ENCODE peak calls at places on chromosomes 16 and 17, in ten cellular contexts. One of them, this sample, is unnamed.
A peak's percentile ranks its signal among the peaks of the same experiment; 100 is the strongest.

GRCh38 chr16:85894266-85894665 is 4.7 kb upstream of the IRF8 start:
- DNase-seq in neural progenitor cell: no peak
- DNase-seq in body of pancreas: peak; percentile 63
- DNase-seq in fibroblast of lung: no peak
- DNase-seq in thoracic aorta: no peak
- DNase-seq in heart left ventricle: no peak
- DNase-seq in lower leg skin: peak; percentile 62
- DNase-seq in lower lobe of right lung: no peak
- DNase-seq in fibroblast of pulmonary artery: no peak
- DNase-seq in left ventricle myocardium inferior: no peak
- DNase-seq in this sample: no peak

GRCh38 chr16:4319454-4319853 is 3.6 kb downstream of the GLIS2 start:
- DNase-seq in neural progenitor cell: no peak
- DNase-seq in body of pancreas: no peak
- DNase-seq in fibroblast of lung: no peak
- DNase-seq in thoracic aorta: no peak
- DNase-seq in heart left ventricle: no peak
- DNase-seq in lower leg skin: no peak
- DNase-seq in lower lobe of right lung: no peak
- DNase-seq in fibroblast of pulmonary artery: no peak
- DNase-seq in left ventricle myocardium inferior: no peak
- DNase-seq in this sample: no peak

GRCh38 chr16:8634991-8635736 is 13.7 kb downstream of the METTL22 start:
- DNase-seq in neural progenitor cell: peak; percentile 80
- DNase-seq in body of pancreas: no peak
- DNase-seq in fibroblast of lung: peak; percentile 25
- DNase-seq in thoracic aorta: no peak
- DNase-seq in heart left ventricle: no peak
- DNase-seq in lower leg skin: no peak
- DNase-seq in lower lobe of right lung: no peak
- DNase-seq in fibroblast of pulmonary artery: peak; percentile 57
- DNase-seq in left ventricle myocardium inferior: no peak
- DNase-seq in this sample: peak; percentile 26

GRCh38 chr16:55628306-55628968 is 27.4 kb upstream of the SLC6A2 start:
- DNase-seq in neural progenitor cell: no peak
- DNase-seq in body of pancreas: no peak
- DNase-seq in fibroblast of lung: no peak
- DNase-seq in thoracic aorta: no peak
- DNase-seq in heart left ventricle: no peak
- DNase-seq in lower leg skin: no peak
- DNase-seq in lower lobe of right lung: no peak
- DNase-seq in fibroblast of pulmonary artery: no peak
- DNase-seq in left ventricle myocardium inferior: no peak
- DNase-seq in this sample: no peak

GRCh38 chr16:81838794-81839193 is 59.7 kb downstream of the PLCG2 start:
- DNase-seq in neural progenitor cell: no peak
- DNase-seq in body of pancreas: no peak
- DNase-seq in fibroblast of lung: peak; percentile 56
- DNase-seq in thoracic aorta: no peak
- DNase-seq in heart left ventricle: no peak
- DNase-seq in lower leg skin: no peak
- DNase-seq in lower lobe of right lung: no peak
- DNase-seq in fibroblast of pulmonary artery: no peak
- DNase-seq in left ventricle myocardium inferior: no peak
- DNase-seq in this sample: no peak

GRCh38 chr16:48075398-48075797 is 80.4 kb downstream of the ABCC12 start:
- DNase-seq in neural progenitor cell: no peak
- DNase-seq in body of pancreas: no peak
- DNase-seq in fibroblast of lung: peak; percentile 82
- DNase-seq in thoracic aorta: no peak
- DNase-seq in heart left ventricle: no peak
- DNase-seq in lower leg skin: no peak
- DNase-seq in lower lobe of right lung: no peak
- DNase-seq in fibroblast of pulmonary artery: peak; percentile 43
- DNase-seq in left ventricle myocardium inferior: no peak
- DNase-seq in this sample: peak; percentile 59

GRCh38 chr17:67467500-67468481 is 90.7 kb downstream of the PITPNC1 start:
- DNase-seq in neural progenitor cell: no peak
- DNase-seq in body of pancreas: no peak
- DNase-seq in fibroblast of lung: no peak
- DNase-seq in thoracic aorta: no peak
- DNase-seq in heart left ventricle: no peak
- DNase-seq in lower leg skin: peak; percentile 74
- DNase-seq in lower lobe of right lung: no peak
- DNase-seq in fibroblast of pulmonary artery: no peak
- DNase-seq in left ventricle myocardium inferior: no peak
- DNase-seq in this sample: no peak

GRCh38 chr17:74325743-74326379 is at the start of gene KIF19:
- DNase-seq in neural progenitor cell: peak; percentile 85
- DNase-seq in body of pancreas: peak; percentile 37
- DNase-seq in fibroblast of lung: peak; percentile 17
- DNase-seq in thoracic aorta: no peak
- DNase-seq in heart left ventricle: peak; percentile 53
- DNase-seq in lower leg skin: no peak
- DNase-seq in lower lobe of right lung: peak; percentile 55
- DNase-seq in fibroblast of pulmonary artery: no peak
- DNase-seq in left ventricle myocardium inferior: peak; percentile 56
- DNase-seq in this sample: no peak

GRCh38 chr16:1688807-1689560 is 10.9 kb downstream of the JPT2 start:
- DNase-seq in neural progenitor cell: no peak
- DNase-seq in body of pancreas: peak; percentile 84
- DNase-seq in fibroblast of lung: peak; percentile 94
- DNase-seq in thoracic aorta: peak; percentile 39
- DNase-seq in heart left ventricle: peak; percentile 56
- DNase-seq in lower leg skin: no peak
- DNase-seq in lower lobe of right lung: peak; percentile 71
- DNase-seq in fibroblast of pulmonary artery: peak; percentile 61
- DNase-seq in left ventricle myocardium inferior: no peak
- DNase-seq in this sample: peak; percentile 42
- H3K4me3 ChIP-seq in neural progenitor cell: no peak overlapping the region
- H3K4me3 ChIP-seq in body of pancreas: no peak overlapping the region
- H3K4me3 ChIP-seq in fibroblast of lung: no peak overlapping the region
- H3K4me3 ChIP-seq in thoracic aorta: no peak overlapping the region
- H3K4me3 ChIP-seq in heart left ventricle: no peak overlapping the region
- H3K4me3 ChIP-seq in lower leg skin: no peak overlapping the region
- H3K4me3 ChIP-seq in lower lobe of right lung: no peak overlapping the region
- H3K4me3 ChIP-seq in fibroblast of pulmonary artery: no peak overlapping the region
- H3K4me3 ChIP-seq in left ventricle myocardium inferior: no peak overlapping the region
- H3K4me3 ChIP-seq in this sample: no peak overlapping the region

GRCh38 chr17:59901604-59902003 is 8.7 kb downstream of the RPS6KB1 start:
- DNase-seq in neural progenitor cell: no peak
- DNase-seq in body of pancreas: no peak
- DNase-seq in fibroblast of lung: no peak
- DNase-seq in thoracic aorta: no peak
- DNase-seq in heart left ventricle: no peak
- DNase-seq in lower leg skin: peak; percentile 32
- DNase-seq in lower lobe of right lung: no peak
- DNase-seq in fibroblast of pulmonary artery: no peak
- DNase-seq in left ventricle myocardium inferior: no peak
- DNase-seq in this sample: no peak

GRCh38 chr17:59903455-59903854 is 10.5 kb downstream of the RPS6KB1 start:
- DNase-seq in neural progenitor cell: no peak
- DNase-seq in body of pancreas: no peak
- DNase-seq in fibroblast of lung: no peak
- DNase-seq in thoracic aorta: no peak
- DNase-seq in heart left ventricle: no peak
- DNase-seq in lower leg skin: no peak
- DNase-seq in lower lobe of right lung: no peak
- DNase-seq in fibroblast of pulmonary artery: no peak
- DNase-seq in left ventricle myocardium inferior: no peak
- DNase-seq in this sample: no peak

GRCh38 chr17:59897090-59897489 is 4.2 kb downstream of the RPS6KB1 start:
- DNase-seq in neural progenitor cell: no peak
- DNase-seq in body of pancreas: no peak
- DNase-seq in fibroblast of lung: peak; percentile 21
- DNase-seq in thoracic aorta: no peak
- DNase-seq in heart left ventricle: no peak
- DNase-seq in lower leg skin: no peak
- DNase-seq in lower lobe of right lung: no peak
- DNase-seq in fibroblast of pulmonary artery: no peak
- DNase-seq in left ventricle myocardium inferior: no peak
- DNase-seq in this sample: peak; percentile 7

GRCh38 chr17:59893617-59894100 is 738 bp downstream of the RPS6KB1 start:
- DNase-seq in neural progenitor cell: peak; percentile 67
- DNase-seq in body of pancreas: no peak
- DNase-seq in fibroblast of lung: peak; percentile 21
- DNase-seq in thoracic aorta: no peak
- DNase-seq in heart left ventricle: peak; percentile 41
- DNase-seq in lower leg skin: no peak
- DNase-seq in lower lobe of right lung: no peak
- DNase-seq in fibroblast of pulmonary artery: peak; percentile 13
- DNase-seq in left ventricle myocardium inferior: no peak
- DNase-seq in this sample: peak; percentile 17

GRCh38 chr17:59899099-59899498 is 6.2 kb downstream of the RPS6KB1 start:
- DNase-seq in neural progenitor cell: no peak
- DNase-seq in body of pancreas: no peak
- DNase-seq in fibroblast of lung: no peak
- DNase-seq in thoracic aorta: no peak
- DNase-seq in heart left ventricle: no peak
- DNase-seq in lower leg skin: no peak
- DNase-seq in lower lobe of right lung: no peak
- DNase-seq in fibroblast of pulmonary artery: no peak
- DNase-seq in left ventricle myocardium inferior: no peak
- DNase-seq in this sample: peak; percentile 69
- TF ChIP-seq CTCF in neural progenitor cell: no peak
- TF ChIP-seq CTCF in body of pancreas: no peak
- TF ChIP-seq CTCF in fibroblast of lung: no peak
- TF ChIP-seq CTCF in thoracic aorta: no peak
- TF ChIP-seq CTCF in heart left ventricle: peak; percentile 18
- TF ChIP-seq CTCF in lower leg skin: no peak
- TF ChIP-seq CTCF in lower lobe of right lung: peak; percentile 7
- TF ChIP-seq CTCF in fibroblast of pulmonary artery: no peak
- TF ChIP-seq CTCF in left ventricle myocardium inferior: peak; percentile 39
- TF ChIP-seq CTCF in this sample: peak; percentile 67

DNA sequence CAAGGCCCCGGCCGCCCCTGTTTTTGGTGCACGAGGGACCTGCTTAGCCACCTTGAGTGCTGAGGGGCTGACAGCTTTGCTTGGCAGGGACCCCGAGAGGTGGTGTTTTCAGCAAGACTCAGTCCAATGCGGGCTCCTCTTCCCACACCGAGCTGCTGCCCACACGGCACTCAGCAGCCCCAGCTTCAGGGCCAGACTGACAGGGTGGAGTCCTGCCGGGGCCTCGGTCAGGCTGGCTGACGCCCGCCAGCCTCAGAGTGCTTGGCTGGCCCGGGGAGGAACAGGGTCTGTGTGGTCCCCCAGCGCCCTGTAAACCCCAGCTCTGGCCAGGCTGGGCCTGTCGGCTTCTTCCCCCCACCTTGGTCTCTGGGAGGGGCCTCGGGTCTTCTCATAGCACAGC is 2.5 kb downstream of the SOX8 start:
- DNase-seq in neural progenitor cell: peak; percentile 29
- DNase-seq in body of pancreas: no peak
- DNase-seq in fibroblast of lung: no peak
- DNase-seq in thoracic aorta: no peak
- DNase-seq in heart left ventricle: no peak
- DNase-seq in lower leg skin: no peak
- DNase-seq in lower lobe of right lung: no peak
- DNase-seq in fibroblast of pulmonary artery: no peak
- DNase-seq in left ventricle myocardium inferior: no peak
- DNase-seq in this sample: no peak
- H3K4me3 ChIP-seq in neural progenitor cell: no peak overlapping the region
- H3K4me3 ChIP-seq in body of pancreas: no peak overlapping the region
- H3K4me3 ChIP-seq in fibroblast of lung: no peak overlapping the region
- H3K4me3 ChIP-seq in thoracic aorta: no peak overlapping the region
- H3K4me3 ChIP-seq in heart left ventricle: no peak overlapping the region
- H3K4me3 ChIP-seq in lower leg skin: no peak overlapping the region
- H3K4me3 ChIP-seq in lower lobe of right lung: no peak overlapping the region
- H3K4me3 ChIP-seq in fibroblast of pulmonary artery: no peak overlapping the region
- H3K4me3 ChIP-seq in left ventricle myocardium inferior: no peak overlapping the region
- H3K4me3 ChIP-seq in this sample: no peak overlapping the region

GRCh38 chr16:69565611-69566436 is at the start of gene NFAT5:
- DNase-seq in neural progenitor cell: peak; percentile 95
- DNase-seq in body of pancreas: peak; percentile 92
- DNase-seq in fibroblast of lung: peak; percentile 80
- DNase-seq in thoracic aorta: peak; percentile 25
- DNase-seq in heart left ventricle: peak; percentile 90
- DNase-seq in lower leg skin: peak; percentile 97
- DNase-seq in lower lobe of right lung: peak; percentile 91
- DNase-seq in fibroblast of pulmonary artery: peak; percentile 86
- DNase-seq in left ventricle myocardium inferior: peak; percentile 89
- DNase-seq in this sample: peak; percentile 73

GRCh38 chr16:69562818-69563217 is 2.9 kb upstream of the NFAT5 start:
- DNase-seq in neural progenitor cell: no peak
- DNase-seq in body of pancreas: no peak
- DNase-seq in fibroblast of lung: no peak
- DNase-seq in thoracic aorta: no peak
- DNase-seq in heart left ventricle: no peak
- DNase-seq in lower leg skin: no peak
- DNase-seq in lower lobe of right lung: no peak
- DNase-seq in fibroblast of pulmonary artery: no peak
- DNase-seq in left ventricle myocardium inferior: no peak
- DNase-seq in this sample: no peak

GRCh38 chr16:69564845-69565610 is 738 bp upstream of the NFAT5 start:
- DNase-seq in neural progenitor cell: no peak
- DNase-seq in body of pancreas: no peak
- DNase-seq in fibroblast of lung: peak; percentile 13
- DNase-seq in thoracic aorta: no peak
- DNase-seq in heart left ventricle: no peak
- DNase-seq in lower leg skin: no peak
- DNase-seq in lower lobe of right lung: no peak
- DNase-seq in fibroblast of pulmonary artery: peak; percentile 11
- DNase-seq in left ventricle myocardium inferior: no peak
- DNase-seq in this sample: peak; percentile 28

GRCh38 chr16:69561901-69562300 is 3.9 kb upstream of the NFAT5 start:
- DNase-seq in neural progenitor cell: no peak
- DNase-seq in body of pancreas: no peak
- DNase-seq in fibroblast of lung: no peak
- DNase-seq in thoracic aorta: no peak
- DNase-seq in heart left ventricle: no peak
- DNase-seq in lower leg skin: no peak
- DNase-seq in lower lobe of right lung: no peak
- DNase-seq in fibroblast of pulmonary artery: no peak
- DNase-seq in left ventricle myocardium inferior: no peak
- DNase-seq in this sample: no peak

DNA sequence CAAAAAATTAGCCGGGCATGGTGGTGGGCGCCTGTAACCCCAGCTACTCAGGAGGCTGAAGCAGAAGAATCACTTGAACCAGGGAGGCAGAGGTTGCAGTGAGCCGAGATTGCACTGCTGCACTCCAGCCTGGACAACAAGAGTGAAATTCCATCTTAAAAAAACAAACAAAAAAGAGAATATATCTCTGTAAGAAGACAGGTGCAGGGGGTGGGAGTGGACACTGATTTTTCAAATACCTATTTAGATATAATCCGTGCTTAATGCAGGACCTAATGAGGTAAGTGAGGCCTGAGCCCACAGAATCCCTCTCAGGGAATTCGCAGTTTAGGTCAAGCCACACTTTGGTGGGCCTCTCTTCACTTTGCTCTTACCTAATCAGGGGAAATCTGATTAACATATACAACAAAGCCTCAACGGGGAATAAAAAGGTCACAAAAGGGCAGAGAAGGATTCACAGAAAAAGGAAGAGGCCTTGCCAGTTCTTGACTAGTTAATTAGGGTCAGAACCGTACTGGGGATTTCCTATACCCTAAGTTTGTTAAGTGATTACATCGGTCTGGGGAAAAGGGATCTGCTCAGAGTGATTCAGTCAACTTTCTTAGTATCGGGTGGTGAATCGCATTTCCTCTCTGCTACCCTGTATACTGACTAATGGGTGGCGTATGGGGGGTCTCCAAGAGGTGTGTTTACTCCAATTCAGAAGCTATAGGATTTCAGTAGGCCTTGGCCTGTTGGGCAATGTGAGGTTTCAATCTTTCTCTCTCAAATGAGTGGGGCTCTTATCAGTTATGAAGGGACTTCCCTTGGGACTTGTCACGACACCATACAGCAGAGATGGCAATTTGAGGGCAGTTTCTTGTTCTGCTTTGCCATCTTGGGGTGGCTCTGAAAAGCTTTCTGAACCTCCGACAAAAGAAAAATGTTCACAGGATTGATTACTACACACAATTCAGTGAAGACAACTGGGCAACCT is 1.9 kb upstream of the NFAT5 start:
- DNase-seq in neural progenitor cell: peak; percentile 92
- DNase-seq in body of pancreas: no peak
- DNase-seq in fibroblast of lung: peak; percentile 22
- DNase-seq in thoracic aorta: no peak
- DNase-seq in heart left ventricle: no peak
- DNase-seq in lower leg skin: no peak
- DNase-seq in lower lobe of right lung: no peak
- DNase-seq in fibroblast of pulmonary artery: peak; percentile 17
- DNase-seq in left ventricle myocardium inferior: no peak
- DNase-seq in this sample: peak; percentile 27
- TF ChIP-seq CTCF in neural progenitor cell: no peak
- TF ChIP-seq CTCF in body of pancreas: no peak
- TF ChIP-seq CTCF in fibroblast of lung: no peak
- TF ChIP-seq CTCF in thoracic aorta: no peak
- TF ChIP-seq CTCF in heart left ventricle: no peak
- TF ChIP-seq CTCF in lower leg skin: no peak
- TF ChIP-seq CTCF in lower lobe of right lung: no peak
- TF ChIP-seq CTCF in fibroblast of pulmonary artery: no peak
- TF ChIP-seq CTCF in left ventricle myocardium inferior: no peak
- TF ChIP-seq CTCF in this sample: no peak